ENCODE peak calls at places on chromosomes 5 and 9, in eight cellular contexts. One of them, this sample, is unnamed. For H3K9me3, the result is how much of the 10 kb centered on the place peaks cover.

GRCh38 chr5:174741352-174741751 is 17.0 kb downstream of the MSX2 start:
- DNase-seq in endothelial cell of umbilical vein: no peak
- DNase-seq in CD4-positive, alpha-beta memory T cell: no peak
- DNase-seq in CD8-positive, alpha-beta memory T cell: no peak
- DNase-seq in OCI-LY7: no peak
- DNase-seq in stomach: no peak
- DNase-seq in fibroblast of lung: peak
- DNase-seq in body of pancreas: no peak
- DNase-seq in this sample: no peak

GRCh38 chr5:158058208-158058607 is 199.3 kb upstream of the CLINT1 start:
- DNase-seq in endothelial cell of umbilical vein: no peak
- DNase-seq in CD4-positive, alpha-beta memory T cell: no peak
- DNase-seq in CD8-positive, alpha-beta memory T cell: no peak
- DNase-seq in OCI-LY7: no peak
- DNase-seq in stomach: no peak
- DNase-seq in fibroblast of lung: no peak
- DNase-seq in body of pancreas: no peak
- DNase-seq in this sample: no peak

GRCh38 chr9:93864840-93865239 is 90.3 kb downstream of the BARX1 start:
- DNase-seq in endothelial cell of umbilical vein: no peak
- DNase-seq in CD4-positive, alpha-beta memory T cell: no peak
- DNase-seq in CD8-positive, alpha-beta memory T cell: no peak
- DNase-seq in OCI-LY7: no peak
- DNase-seq in stomach: no peak
- DNase-seq in fibroblast of lung: no peak
- DNase-seq in body of pancreas: no peak
- DNase-seq in this sample: no peak

GRCh38 chr5:60577116-60577515 is 122.8 kb downstream of the DEPDC1B start:
- DNase-seq in endothelial cell of umbilical vein: no peak
- DNase-seq in CD4-positive, alpha-beta memory T cell: no peak
- DNase-seq in CD8-positive, alpha-beta memory T cell: no peak
- DNase-seq in OCI-LY7: no peak
- DNase-seq in stomach: no peak
- DNase-seq in fibroblast of lung: no peak
- DNase-seq in body of pancreas: no peak
- DNase-seq in this sample: no peak

GRCh38 chr5:139445325-139446170 is 6.2 kb upstream of the DNAJC18 start:
- DNase-seq in endothelial cell of umbilical vein: peak
- DNase-seq in CD4-positive, alpha-beta memory T cell: no peak
- DNase-seq in CD8-positive, alpha-beta memory T cell: no peak
- DNase-seq in OCI-LY7: no peak
- DNase-seq in stomach: no peak
- DNase-seq in fibroblast of lung: peak
- DNase-seq in body of pancreas: no peak
- DNase-seq in this sample: no peak

GRCh38 chr5:153707626-153708025 is 217.2 kb downstream of the GRIA1 start:
- DNase-seq in endothelial cell of umbilical vein: no peak
- DNase-seq in CD4-positive, alpha-beta memory T cell: no peak
- DNase-seq in CD8-positive, alpha-beta memory T cell: no peak
- DNase-seq in OCI-LY7: no peak
- DNase-seq in stomach: no peak
- DNase-seq in fibroblast of lung: no peak
- DNase-seq in body of pancreas: no peak
- DNase-seq in this sample: no peak

GRCh38 chr9:89319015-89319905 is 960 bp downstream of the SECISBP2 start:
- DNase-seq in endothelial cell of umbilical vein: no peak
- DNase-seq in CD4-positive, alpha-beta memory T cell: no peak
- DNase-seq in CD8-positive, alpha-beta memory T cell: no peak
- DNase-seq in OCI-LY7: peak
- DNase-seq in stomach: no peak
- DNase-seq in fibroblast of lung: no peak
- DNase-seq in body of pancreas: no peak
- DNase-seq in this sample: no peak

GRCh38 chr9:71767421-71768321 is 642 bp downstream of the CEMIP2 start:
- DNase-seq in endothelial cell of umbilical vein: peak
- DNase-seq in CD4-positive, alpha-beta memory T cell: no peak
- DNase-seq in CD8-positive, alpha-beta memory T cell: no peak
- DNase-seq in OCI-LY7: no peak
- DNase-seq in stomach: peak
- DNase-seq in fibroblast of lung: peak
- DNase-seq in body of pancreas: peak
- DNase-seq in this sample: no peak

GRCh38 chr5:1806974-1807373 is 5.8 kb downstream of the NDUFS6 start:
- DNase-seq in endothelial cell of umbilical vein: no peak
- DNase-seq in CD4-positive, alpha-beta memory T cell: no peak
- DNase-seq in CD8-positive, alpha-beta memory T cell: no peak
- DNase-seq in OCI-LY7: no peak
- DNase-seq in stomach: no peak
- DNase-seq in fibroblast of lung: no peak
- DNase-seq in body of pancreas: no peak
- DNase-seq in this sample: no peak

GRCh38 chr5:173228639-173229380 is 6.2 kb downstream of the NKX2-5 start:
- DNase-seq in endothelial cell of umbilical vein: no peak
- DNase-seq in CD4-positive, alpha-beta memory T cell: no peak
- DNase-seq in CD8-positive, alpha-beta memory T cell: no peak
- DNase-seq in OCI-LY7: no peak
- DNase-seq in stomach: no peak
- DNase-seq in fibroblast of lung: no peak
- DNase-seq in body of pancreas: no peak
- DNase-seq in this sample: no peak

GRCh38 chr9:38226491-38226951 is 157.5 kb upstream of the SHB start:
- DNase-seq in endothelial cell of umbilical vein: no peak
- DNase-seq in CD4-positive, alpha-beta memory T cell: no peak
- DNase-seq in CD8-positive, alpha-beta memory T cell: no peak
- DNase-seq in OCI-LY7: no peak
- DNase-seq in stomach: no peak
- DNase-seq in fibroblast of lung: no peak
- DNase-seq in body of pancreas: no peak
- DNase-seq in this sample: no peak

GRCh38 chr5:1930501-1930879 is 47.8 kb upstream of the IRX4 start:
- DNase-seq in endothelial cell of umbilical vein: no peak
- DNase-seq in CD4-positive, alpha-beta memory T cell: no peak
- DNase-seq in CD8-positive, alpha-beta memory T cell: no peak
- DNase-seq in OCI-LY7: no peak
- DNase-seq in stomach: no peak
- DNase-seq in fibroblast of lung: no peak
- DNase-seq in body of pancreas: peak
- DNase-seq in this sample: no peak

GRCh38 chr5:53476531-53477480 is 3.6 kb upstream of the FST start:
- DNase-seq in endothelial cell of umbilical vein: peak
- DNase-seq in CD4-positive, alpha-beta memory T cell: no peak
- DNase-seq in CD8-positive, alpha-beta memory T cell: no peak
- DNase-seq in OCI-LY7: no peak
- DNase-seq in stomach: no peak
- DNase-seq in fibroblast of lung: no peak
- DNase-seq in body of pancreas: no peak
- DNase-seq in this sample: no peak

GRCh38 chr5:159833846-159834245 is 82.4 kb upstream of the ADRA1B start:
- DNase-seq in endothelial cell of umbilical vein: no peak
- DNase-seq in CD4-positive, alpha-beta memory T cell: no peak
- DNase-seq in CD8-positive, alpha-beta memory T cell: no peak
- DNase-seq in OCI-LY7: no peak
- DNase-seq in stomach: no peak
- DNase-seq in fibroblast of lung: no peak
- DNase-seq in body of pancreas: no peak
- DNase-seq in this sample: no peak

GRCh38 chr5:65812648-65813047 is 90.6 kb downstream of the NLN start:
- DNase-seq in endothelial cell of umbilical vein: no peak
- DNase-seq in CD4-positive, alpha-beta memory T cell: peak
- DNase-seq in CD8-positive, alpha-beta memory T cell: no peak
- DNase-seq in OCI-LY7: no peak
- DNase-seq in stomach: peak
- DNase-seq in fibroblast of lung: no peak
- DNase-seq in body of pancreas: no peak
- DNase-seq in this sample: no peak

DNA sequence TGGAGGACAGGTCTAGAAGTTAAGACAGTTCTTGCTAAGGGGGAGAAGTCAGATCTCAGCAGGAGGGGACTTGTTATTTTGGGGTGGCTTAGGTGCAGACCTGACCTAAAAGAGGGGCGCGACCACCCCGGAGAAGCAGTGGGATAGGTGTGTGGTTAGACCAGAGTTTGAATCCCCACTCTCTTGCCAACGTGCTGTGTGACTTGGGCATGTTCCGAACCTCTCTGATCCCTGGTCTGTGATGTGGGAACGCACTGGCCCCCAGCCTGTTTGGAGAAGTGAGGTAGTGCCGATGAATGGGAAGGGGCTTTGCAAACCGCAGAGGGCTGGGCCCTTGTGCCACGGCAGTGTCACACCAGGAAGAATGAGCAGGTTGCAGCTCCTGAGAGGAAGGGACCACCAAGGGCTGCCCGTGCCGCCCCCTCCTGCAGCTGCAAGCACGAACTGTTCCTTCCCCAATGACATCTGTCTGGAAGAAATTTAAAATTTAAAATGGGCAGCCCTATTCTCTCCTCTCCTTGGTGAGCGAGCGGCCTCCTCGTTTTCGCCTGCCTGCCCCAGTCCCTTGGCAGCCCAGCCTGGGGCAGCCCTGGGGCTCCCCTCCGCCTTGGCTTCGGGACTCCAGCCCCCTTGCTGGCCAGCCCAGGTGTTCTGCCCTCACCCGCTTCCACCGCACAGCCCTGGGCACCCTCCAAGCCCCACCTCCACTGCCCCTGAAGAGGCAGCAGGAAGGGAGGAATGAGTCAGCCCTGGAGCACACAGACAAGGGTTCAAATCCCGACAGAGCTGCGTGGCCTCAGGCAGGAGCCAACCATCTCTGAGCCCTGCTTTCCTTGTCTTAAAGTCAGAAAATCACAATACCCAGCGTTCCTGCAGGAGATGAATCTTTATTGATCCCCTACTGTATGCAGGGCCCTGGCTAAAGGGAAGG is 1.6 kb downstream of the FIBCD1 start:
- DNase-seq in endothelial cell of umbilical vein: no peak
- DNase-seq in CD4-positive, alpha-beta memory T cell: no peak
- DNase-seq in CD8-positive, alpha-beta memory T cell: no peak
- DNase-seq in OCI-LY7: no peak
- DNase-seq in stomach: no peak
- DNase-seq in fibroblast of lung: no peak
- DNase-seq in body of pancreas: no peak
- DNase-seq in this sample: no peak
- H3K4me3 ChIP-seq in endothelial cell of umbilical vein: no peak
- H3K4me3 ChIP-seq in CD4-positive, alpha-beta memory T cell: no peak
- H3K4me3 ChIP-seq in CD8-positive, alpha-beta memory T cell: no peak
- H3K4me3 ChIP-seq in OCI-LY7: no peak
- H3K4me3 ChIP-seq in stomach: no peak
- H3K4me3 ChIP-seq in fibroblast of lung: peak
- H3K4me3 ChIP-seq in body of pancreas: no peak
- H3K4me3 ChIP-seq in this sample: no peak

GRCh38 chr9:138119202-138120027 is 241.8 kb downstream of the CACNA1B start:
- DNase-seq in endothelial cell of umbilical vein: no peak
- DNase-seq in CD4-positive, alpha-beta memory T cell: no peak
- DNase-seq in CD8-positive, alpha-beta memory T cell: no peak
- DNase-seq in OCI-LY7: no peak
- DNase-seq in stomach: no peak
- DNase-seq in fibroblast of lung: no peak
- DNase-seq in body of pancreas: no peak
- DNase-seq in this sample: no peak
- H3K9me3 ChIP-seq in endothelial cell of umbilical vein: under half
- H3K9me3 ChIP-seq in CD4-positive, alpha-beta memory T cell: under half
- H3K9me3 ChIP-seq in CD8-positive, alpha-beta memory T cell: under half
- H3K9me3 ChIP-seq in OCI-LY7: under half
- H3K9me3 ChIP-seq in stomach: under half
- H3K9me3 ChIP-seq in fibroblast of lung: under half
- H3K9me3 ChIP-seq in body of pancreas: under half
- H3K9me3 ChIP-seq in this sample: under half

GRCh38 chr5:56155085-56155484 is 78.0 kb downstream of the ANKRD55 start:
- DNase-seq in endothelial cell of umbilical vein: no peak
- DNase-seq in CD4-positive, alpha-beta memory T cell: no peak
- DNase-seq in CD8-positive, alpha-beta memory T cell: no peak
- DNase-seq in OCI-LY7: no peak
- DNase-seq in stomach: no peak
- DNase-seq in fibroblast of lung: peak
- DNase-seq in body of pancreas: no peak
- DNase-seq in this sample: no peak

GRCh38 chr5:56152437-56152836 is 80.7 kb downstream of the ANKRD55 start:
- DNase-seq in endothelial cell of umbilical vein: peak
- DNase-seq in CD4-positive, alpha-beta memory T cell: peak
- DNase-seq in CD8-positive, alpha-beta memory T cell: no peak
- DNase-seq in OCI-LY7: no peak
- DNase-seq in stomach: no peak
- DNase-seq in fibroblast of lung: no peak
- DNase-seq in body of pancreas: no peak
- DNase-seq in this sample: no peak

GRCh38 chr5:56158331-56158960 is 74.7 kb downstream of the ANKRD55 start:
- DNase-seq in endothelial cell of umbilical vein: no peak
- DNase-seq in CD4-positive, alpha-beta memory T cell: no peak
- DNase-seq in CD8-positive, alpha-beta memory T cell: no peak
- DNase-seq in OCI-LY7: no peak
- DNase-seq in stomach: no peak
- DNase-seq in fibroblast of lung: no peak
- DNase-seq in body of pancreas: no peak
- DNase-seq in this sample: no peak

GRCh38 chr5:56159521-56159947 is 73.6 kb downstream of the ANKRD55 start:
- DNase-seq in endothelial cell of umbilical vein: no peak
- DNase-seq in CD4-positive, alpha-beta memory T cell: no peak
- DNase-seq in CD8-positive, alpha-beta memory T cell: no peak
- DNase-seq in OCI-LY7: no peak
- DNase-seq in stomach: no peak
- DNase-seq in fibroblast of lung: no peak
- DNase-seq in body of pancreas: no peak
- DNase-seq in this sample: no peak

GRCh38 chr5:56155992-56156584 is 77.0 kb downstream of the ANKRD55 start:
- DNase-seq in endothelial cell of umbilical vein: no peak
- DNase-seq in CD4-positive, alpha-beta memory T cell: no peak
- DNase-seq in CD8-positive, alpha-beta memory T cell: no peak
- DNase-seq in OCI-LY7: no peak
- DNase-seq in stomach: no peak
- DNase-seq in fibroblast of lung: no peak
- DNase-seq in body of pancreas: no peak
- DNase-seq in this sample: no peak
- H3K27ac ChIP-seq in endothelial cell of umbilical vein: no peak
- H3K27ac ChIP-seq in CD4-positive, alpha-beta memory T cell: peak
- H3K27ac ChIP-seq in CD8-positive, alpha-beta memory T cell: no peak
- H3K27ac ChIP-seq in OCI-LY7: no peak
- H3K27ac ChIP-seq in stomach: peak
- H3K27ac ChIP-seq in fibroblast of lung: no peak
- H3K27ac ChIP-seq in body of pancreas: no peak
- H3K27ac ChIP-seq in this sample: peak

DNA sequence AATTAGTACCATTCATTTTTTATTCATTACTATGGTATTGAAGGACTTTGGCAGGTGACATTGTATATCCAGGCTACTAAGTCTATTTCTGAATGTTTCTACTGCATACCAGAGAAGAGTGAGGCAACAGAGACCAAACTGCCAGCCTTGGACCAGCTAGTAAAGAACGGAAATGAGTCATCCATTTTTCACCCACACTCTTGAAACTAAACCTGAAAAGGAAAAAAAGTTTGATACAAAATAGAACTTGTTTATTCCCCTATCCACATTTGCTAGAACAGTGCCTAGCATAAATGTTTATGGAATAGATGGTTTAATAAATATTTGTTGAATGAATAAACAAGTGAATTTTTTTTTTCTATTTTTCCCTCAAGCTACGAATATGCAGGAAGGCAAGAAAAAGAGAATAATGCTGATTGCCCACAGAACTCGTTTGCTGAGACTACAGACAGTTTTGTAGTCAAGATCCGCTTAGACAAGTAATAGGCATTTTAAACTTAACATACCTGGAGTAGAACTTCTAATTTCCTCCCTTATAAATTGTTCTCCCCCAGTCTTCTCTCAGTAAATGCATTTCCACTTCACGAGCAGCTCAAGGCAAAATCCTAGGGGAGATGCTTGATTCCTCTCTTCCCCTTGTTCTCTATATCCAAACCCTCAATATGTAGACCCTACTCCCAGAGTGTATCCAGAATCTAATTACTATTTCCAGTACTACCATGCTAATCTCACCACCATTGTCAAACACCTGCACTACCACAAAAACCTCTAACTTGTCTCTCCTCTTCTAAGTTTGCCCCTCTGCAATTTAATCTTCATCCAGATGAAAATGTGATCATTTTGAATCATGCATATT is 146.1 kb upstream of the RASA1 start:
- DNase-seq in endothelial cell of umbilical vein: peak
- DNase-seq in CD4-positive, alpha-beta memory T cell: peak
- DNase-seq in CD8-positive, alpha-beta memory T cell: peak
- DNase-seq in OCI-LY7: peak
- DNase-seq in stomach: no peak
- DNase-seq in fibroblast of lung: peak
- DNase-seq in body of pancreas: no peak
- DNase-seq in this sample: peak
- H3K4me3 ChIP-seq in endothelial cell of umbilical vein: peak
- H3K4me3 ChIP-seq in CD4-positive, alpha-beta memory T cell: no peak
- H3K4me3 ChIP-seq in CD8-positive, alpha-beta memory T cell: peak
- H3K4me3 ChIP-seq in OCI-LY7: no peak
- H3K4me3 ChIP-seq in stomach: no peak
- H3K4me3 ChIP-seq in fibroblast of lung: no peak
- H3K4me3 ChIP-seq in body of pancreas: no peak
- H3K4me3 ChIP-seq in this sample: no peak